ENCODE peak calls at places on chromosome 10, in six cellular contexts. B, C, D, N, W and J are unnamed samples. For H3K4me1, the result is how much of the 10 kb centered on the place peaks cover.

GRCh38 chr10:59977486-59977885 is 71.1 kb upstream of the CCDC6 start:
- DNase-seq in N (no peak), B (no peak), C (no peak), W (no peak), D (no peak), J (no peak)

GRCh38 chr10:130411496-130412070 is 275.4 kb downstream of the GLRX3 start:
- DNase-seq in B (no peak), C (no peak), D (no peak), N (no peak), W (peak), J (no peak)

GRCh38 chr10:43361532-43362190 is 9.8 kb upstream of the FXYD4 start:
- DNase-seq in D (no peak), C (no peak), B (no peak), N (no peak), W (no peak), J (no peak)

GRCh38 chr10:128851281-128851680 is 615.8 kb upstream of the MGMT start:
- DNase-seq in N (no peak), B (no peak), D (no peak), C (no peak), W (no peak), J (no peak)

GRCh38 chr10:43230101-43230908 is 36.6 kb downstream of the RASGEF1A start:
- DNase-seq in D (no peak), W (peak), C (no peak), B (no peak), N (no peak), J (peak)

GRCh38 chr10:86936661-86937501 is 20.5 kb downstream of the MMRN2 start:
- DNase-seq in N (no peak), D (no peak), W (no peak), B (no peak), C (no peak), J (no peak)

GRCh38 chr10:124534231-124534798 is 72.7 kb downstream of the LHPP start:
- DNase-seq in D (no peak), C (no peak), B (no peak), N (no peak), W (peak), J (peak)

GRCh38 chr10:29634764-29635625 is at the start of gene SVIL:
- DNase-seq in W (peak), D (peak), C (no peak), N (no peak), B (no peak), J (peak)

GRCh38 chr10:49698679-49699078 is 19.2 kb downstream of the C10orf53 start:
- DNase-seq in B (no peak), D (no peak), W (no peak), N (no peak), C (no peak), J (no peak)

GRCh38 chr10:28903716-28904115 is 226.4 kb downstream of the BAMBI start:
- DNase-seq in B (no peak), C (no peak), N (no peak), W (no peak), D (no peak), J (no peak)

DNA sequence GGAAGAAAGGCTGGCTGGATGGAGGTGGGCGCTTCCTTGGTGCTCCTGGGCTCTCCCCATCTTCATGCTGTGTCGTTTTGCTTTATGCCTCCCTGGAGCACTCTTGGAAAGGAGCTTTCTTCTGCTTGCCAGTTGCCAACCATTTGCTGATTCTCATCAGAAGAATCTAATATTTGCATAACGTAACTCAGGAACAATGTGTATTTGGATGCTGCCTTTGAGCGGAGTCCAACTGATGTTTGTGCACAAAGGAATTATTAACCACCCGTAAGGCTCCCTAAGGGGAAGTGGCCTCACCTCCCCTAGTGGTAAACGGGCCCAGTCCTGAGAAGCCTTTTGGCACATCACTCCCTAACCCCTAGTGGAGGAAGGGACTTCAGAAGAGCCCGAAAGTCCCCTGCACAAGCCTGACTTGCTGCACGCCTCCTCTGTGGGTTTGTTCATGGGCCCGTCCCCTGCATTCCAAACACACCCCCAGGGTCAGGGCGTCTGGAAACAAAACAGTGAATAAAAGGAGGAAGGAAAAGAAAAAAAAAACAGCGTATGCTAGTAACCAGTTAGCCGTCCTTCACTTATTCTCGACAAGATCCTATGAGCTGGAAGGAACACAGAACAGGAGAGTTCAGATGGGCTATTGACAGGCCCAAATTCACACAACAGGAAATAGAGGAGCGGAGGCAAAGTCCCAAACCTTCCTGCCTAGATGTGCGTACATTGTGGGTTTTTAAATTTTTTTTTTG is 602.2 kb downstream of the LRMDA start:
- DNase-seq in D (peak), N (no peak), W (no peak), C (no peak), B (peak), J (no peak)
- H3K4me3 ChIP-seq in D (no peak), N (no peak), W (no peak), C (no peak), B (peak), J (no peak)

GRCh38 chr10:62047240-62047897 is 145.9 kb downstream of the ARID5B start:
- DNase-seq in D (no peak), N (no peak), C (no peak), W (peak), B (no peak), J (no peak)

GRCh38 chr10:62047960-62048383 is 146.5 kb downstream of the ARID5B start:
- DNase-seq in C (no peak), B (no peak), W (peak), N (no peak), D (peak), J (no peak)

GRCh38 chr10:62046522-62047239 is 145.2 kb downstream of the ARID5B start:
- DNase-seq in B (no peak), W (no peak), C (no peak), D (no peak), N (no peak), J (no peak)

GRCh38 chr10:62044569-62044968 is 143.1 kb downstream of the ARID5B start:
- DNase-seq in D (no peak), N (no peak), W (no peak), C (no peak), B (no peak), J (no peak)

GRCh38 chr10:62045765-62046521 is 144.4 kb downstream of the ARID5B start:
- DNase-seq in W (no peak), C (no peak), B (no peak), D (peak), N (peak), J (no peak)
- H3K4me1 ChIP-seq in W (under half), C (under half), B (half or more), D (under half), N (under half), J (half or more)

DNA sequence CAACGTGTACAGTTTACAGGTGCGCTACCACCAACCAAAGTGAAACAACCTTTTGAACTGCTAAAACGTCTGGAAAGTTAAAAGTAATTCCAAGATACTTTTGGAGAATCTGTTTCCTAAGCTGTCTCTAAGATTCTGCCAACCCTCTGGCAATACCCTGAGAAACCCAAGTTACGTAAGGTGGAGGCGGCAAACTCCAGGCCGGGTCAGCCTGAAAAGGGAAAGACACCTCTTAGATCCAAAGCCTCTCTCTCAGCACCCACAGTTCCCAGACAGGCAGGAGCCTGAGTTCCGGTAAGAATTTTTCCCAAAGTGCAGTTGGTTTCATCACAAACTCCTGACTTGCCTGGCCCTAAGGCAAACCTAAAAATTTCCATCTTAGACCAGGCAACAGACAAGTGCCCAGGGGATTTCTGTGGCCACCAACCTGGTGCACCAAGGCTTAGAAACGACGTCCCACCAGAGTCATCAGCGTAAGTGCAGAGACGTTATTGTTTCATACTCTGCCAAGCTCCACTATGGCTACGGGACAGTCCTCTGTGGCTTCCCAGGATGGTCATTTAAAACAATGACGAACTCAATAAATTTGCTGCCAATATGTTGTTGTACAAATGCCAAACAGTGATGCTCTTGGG is 205.7 kb upstream of the FRMD4A start:
- DNase-seq in D (no peak), N (no peak), C (no peak), B (no peak), W (no peak), J (no peak)
- H3K4me3 ChIP-seq in D (no peak), N (no peak), C (no peak), B (no peak), W (no peak), J (no peak)

DNA sequence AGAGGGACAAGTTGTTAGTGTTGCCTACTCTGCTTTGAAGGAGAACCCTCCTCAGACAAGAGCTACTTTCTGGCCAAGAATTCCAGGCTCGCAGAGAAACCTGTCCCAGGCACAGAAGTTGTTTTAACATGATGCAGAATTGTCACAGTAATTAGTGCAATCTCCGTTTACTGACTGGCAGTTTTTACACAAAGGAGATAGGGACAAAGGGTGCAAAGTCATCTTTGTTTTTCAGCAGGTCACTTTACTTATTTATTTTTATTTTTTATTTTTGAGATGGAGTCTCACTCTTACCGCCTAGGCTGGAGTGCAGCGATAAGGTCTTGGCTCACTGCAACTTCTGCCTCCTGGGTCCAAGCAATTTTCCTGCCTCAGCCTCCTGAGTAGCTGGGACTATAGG is 12.3 kb downstream of the TCF7L2 start:
- DNase-seq in D (no peak), N (no peak), B (no peak), C (no peak), W (no peak), J (no peak)
- H3K4me1 ChIP-seq in D (under half), N (under half), B (half or more), C (half or more), W (under half), J (half or more)

DNA sequence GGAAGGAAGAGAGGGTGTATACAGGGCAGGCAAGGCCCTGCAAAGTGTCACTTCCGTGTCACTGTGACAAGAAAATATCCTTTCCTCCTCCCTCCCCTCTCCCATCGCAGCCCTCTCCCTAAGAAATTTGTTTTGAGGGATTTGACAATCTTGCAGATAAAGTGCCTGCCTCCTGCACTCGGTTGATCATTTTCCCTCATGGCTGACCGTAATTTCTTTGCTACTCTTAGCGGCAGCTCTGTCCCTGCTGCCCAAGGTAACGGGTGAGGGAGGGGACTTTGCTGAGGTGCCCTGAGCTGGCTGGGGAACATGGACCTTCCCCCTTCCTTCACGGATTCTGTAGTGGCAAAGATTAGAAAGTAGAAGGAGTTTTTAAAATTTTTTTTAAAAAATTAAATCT is 179.1 kb downstream of the TCF7L2 start:
- DNase-seq in B (no peak), N (no peak), C (no peak), D (no peak), W (no peak), J (no peak)
- H3K4me3 ChIP-seq in B (no peak), N (peak), C (no peak), D (no peak), W (no peak), J (peak)

GRCh38 chr10:110305767-110306451 is 1.2 kb upstream of the SMNDC1 start:
- DNase-seq in C (peak), B (peak), W (peak), D (peak), N (peak), J (no peak)
- H3K4me1 ChIP-seq in C (under half), B (half or more), W (under half), D (under half), N (under half), J (half or more)